ENCODE peak calls at places on chromosomes 7 and 10, in five cellular contexts. One of them, this sample, is unnamed.

GRCh38 chr7:121178869-121179497 is 149.8 kb upstream of the WNT16 start:
- DNase-seq in endodermal cell: no peak
- DNase-seq in coronary artery: no peak
- DNase-seq in IMR-90: no peak
- DNase-seq in lower lobe of right lung: no peak
- DNase-seq in this sample: no peak

GRCh38 chr10:79447911-79448731 is 2.7 kb upstream of the ZCCHC24 start:
- DNase-seq in lower lobe of right lung: no peak
- DNase-seq in coronary artery: no peak
- DNase-seq in IMR-90: no peak
- DNase-seq in endodermal cell: no peak
- DNase-seq in this sample: no peak

GRCh38 chr10:71028066-71028465 is 139.7 kb upstream of the PCBD1 start:
- DNase-seq in coronary artery: no peak
- DNase-seq in endodermal cell: no peak
- DNase-seq in IMR-90: no peak
- DNase-seq in lower lobe of right lung: no peak
- DNase-seq in this sample: no peak

GRCh38 chr10:51619365-51619764 is 80.0 kb downstream of the CSTF2T start:
- DNase-seq in lower lobe of right lung: no peak
- DNase-seq in coronary artery: no peak
- DNase-seq in endodermal cell: no peak
- DNase-seq in IMR-90: no peak
- DNase-seq in this sample: no peak

GRCh38 chr10:10991144-10991543 is 26.5 kb upstream of the CELF2 start:
- DNase-seq in IMR-90: no peak
- DNase-seq in lower lobe of right lung: no peak
- DNase-seq in coronary artery: no peak
- DNase-seq in endodermal cell: no peak
- DNase-seq in this sample: no peak

GRCh38 chr10:68272833-68273232 is 40.9 kb upstream of the ATOH7 start:
- DNase-seq in coronary artery: no peak
- DNase-seq in endodermal cell: no peak
- DNase-seq in IMR-90: no peak
- DNase-seq in lower lobe of right lung: no peak
- DNase-seq in this sample: no peak

GRCh38 chr7:91519241-91520200 is 255.3 kb downstream of the FZD1 start:
- DNase-seq in IMR-90: no peak
- DNase-seq in coronary artery: no peak
- DNase-seq in lower lobe of right lung: no peak
- DNase-seq in endodermal cell: no peak
- DNase-seq in this sample: peak

GRCh38 chr7:99112097-99112496 is 31.8 kb downstream of the SMURF1 start:
- DNase-seq in endodermal cell: no peak
- DNase-seq in coronary artery: no peak
- DNase-seq in lower lobe of right lung: no peak
- DNase-seq in IMR-90: no peak
- DNase-seq in this sample: no peak

GRCh38 chr7:97842006-97842405 is 30.2 kb downstream of the ASNS start:
- DNase-seq in lower lobe of right lung: no peak
- DNase-seq in IMR-90: no peak
- DNase-seq in coronary artery: no peak
- DNase-seq in endodermal cell: no peak
- DNase-seq in this sample: no peak

GRCh38 chr7:120171406-120171805 is 101.6 kb upstream of the KCND2 start:
- DNase-seq in coronary artery: no peak
- DNase-seq in lower lobe of right lung: no peak
- DNase-seq in IMR-90: no peak
- DNase-seq in endodermal cell: no peak
- DNase-seq in this sample: no peak
- H3K27ac ChIP-seq in coronary artery: no peak
- H3K27ac ChIP-seq in lower lobe of right lung: no peak
- H3K27ac ChIP-seq in IMR-90: no peak
- H3K27ac ChIP-seq in endodermal cell: no peak
- H3K27ac ChIP-seq in this sample: no peak

GRCh38 chr7:96183163-96183562 is 138.7 kb downstream of the SLC25A13 start:
- DNase-seq in lower lobe of right lung: no peak
- DNase-seq in coronary artery: no peak
- DNase-seq in endodermal cell: no peak
- DNase-seq in IMR-90: no peak
- DNase-seq in this sample: no peak
- H3K27ac ChIP-seq in lower lobe of right lung: no peak
- H3K27ac ChIP-seq in coronary artery: no peak
- H3K27ac ChIP-seq in endodermal cell: no peak
- H3K27ac ChIP-seq in IMR-90: no peak
- H3K27ac ChIP-seq in this sample: no peak

GRCh38 chr10:122567056-122567660 is 6.6 kb downstream of the DMBT1 start:
- DNase-seq in IMR-90: no peak
- DNase-seq in lower lobe of right lung: no peak
- DNase-seq in endodermal cell: peak
- DNase-seq in coronary artery: no peak
- DNase-seq in this sample: peak

GRCh38 chr10:122566632-122567031 is 6.1 kb downstream of the DMBT1 start:
- DNase-seq in lower lobe of right lung: no peak
- DNase-seq in endodermal cell: no peak
- DNase-seq in coronary artery: no peak
- DNase-seq in IMR-90: no peak
- DNase-seq in this sample: no peak

GRCh38 chr10:122568551-122568950 is 8.0 kb downstream of the DMBT1 start:
- DNase-seq in lower lobe of right lung: no peak
- DNase-seq in endodermal cell: no peak
- DNase-seq in IMR-90: no peak
- DNase-seq in coronary artery: no peak
- DNase-seq in this sample: no peak

GRCh38 chr10:122564980-122565379 is 4.4 kb downstream of the DMBT1 start:
- DNase-seq in coronary artery: no peak
- DNase-seq in lower lobe of right lung: no peak
- DNase-seq in endodermal cell: no peak
- DNase-seq in IMR-90: no peak
- DNase-seq in this sample: no peak

GRCh38 chr10:122565766-122566206 is 5.2 kb downstream of the DMBT1 start:
- DNase-seq in coronary artery: peak
- DNase-seq in IMR-90: peak
- DNase-seq in lower lobe of right lung: peak
- DNase-seq in endodermal cell: peak
- DNase-seq in this sample: peak
- H3K27ac ChIP-seq in coronary artery: no peak
- H3K27ac ChIP-seq in IMR-90: no peak
- H3K27ac ChIP-seq in lower lobe of right lung: no peak
- H3K27ac ChIP-seq in endodermal cell: no peak
- H3K27ac ChIP-seq in this sample: no peak

GRCh38 chr7:92636018-92636560 is 45.9 kb upstream of the FAM133B start:
- DNase-seq in endodermal cell: no peak
- DNase-seq in lower lobe of right lung: no peak
- DNase-seq in coronary artery: no peak
- DNase-seq in IMR-90: peak
- DNase-seq in this sample: no peak
- H3K27ac ChIP-seq in endodermal cell: no peak
- H3K27ac ChIP-seq in lower lobe of right lung: no peak
- H3K27ac ChIP-seq in coronary artery: no peak
- H3K27ac ChIP-seq in IMR-90: peak
- H3K27ac ChIP-seq in this sample: no peak